ENCODE peak calls at places on chromosomes 3 and 15, in seven cellular contexts. One of them, this sample, is unnamed.

GRCh38 chr3:152499796-152500385 is 231.2 kb downstream of the MBNL1 start:
- DNase-seq in psoas muscle: no peak
- DNase-seq in mesothelial cell of epicardium: no peak
- DNase-seq in heart left ventricle: no peak
- DNase-seq in tibial nerve: no peak
- DNase-seq in cardiac muscle cell: no peak
- DNase-seq in tibial artery: no peak
- DNase-seq in this sample: no peak

GRCh38 chr3:141797167-141797773 is 34.1 kb downstream of the GRK7 start:
- DNase-seq in psoas muscle: peak; percentile 80
- DNase-seq in mesothelial cell of epicardium: no peak
- DNase-seq in heart left ventricle: peak; percentile 88
- DNase-seq in tibial nerve: no peak
- DNase-seq in cardiac muscle cell: peak; percentile 82
- DNase-seq in tibial artery: peak; percentile 31
- DNase-seq in this sample: no peak

GRCh38 chr15:67700023-67700422 is 125.3 kb upstream of the SKOR1 start:
- DNase-seq in psoas muscle: no peak
- DNase-seq in mesothelial cell of epicardium: no peak
- DNase-seq in heart left ventricle: no peak
- DNase-seq in tibial nerve: no peak
- DNase-seq in cardiac muscle cell: no peak
- DNase-seq in tibial artery: no peak
- DNase-seq in this sample: no peak

GRCh38 chr3:13480340-13481318 is 523 bp downstream of the HDAC11 start:
- DNase-seq in psoas muscle: no peak
- DNase-seq in mesothelial cell of epicardium: no peak
- DNase-seq in heart left ventricle: peak; percentile 51
- DNase-seq in tibial nerve: no peak
- DNase-seq in cardiac muscle cell: peak; percentile 28
- DNase-seq in tibial artery: no peak
- DNase-seq in this sample: no peak

GRCh38 chr3:126352476-126353454 is 4.4 kb downstream of the KLF15 start:
- DNase-seq in psoas muscle: peak; percentile 61
- DNase-seq in mesothelial cell of epicardium: no peak
- DNase-seq in heart left ventricle: peak; percentile 64
- DNase-seq in tibial nerve: peak; percentile 18
- DNase-seq in cardiac muscle cell: peak; percentile 32
- DNase-seq in tibial artery: peak; percentile 55
- DNase-seq in this sample: no peak

GRCh38 chr3:120864541-120864940 is 43.5 kb upstream of the STXBP5L start:
- DNase-seq in psoas muscle: no peak
- DNase-seq in mesothelial cell of epicardium: no peak
- DNase-seq in heart left ventricle: no peak
- DNase-seq in tibial nerve: no peak
- DNase-seq in cardiac muscle cell: no peak
- DNase-seq in tibial artery: no peak
- DNase-seq in this sample: no peak

GRCh38 chr3:12287727-12288465 is 974 bp upstream of the PPARG start:
- DNase-seq in psoas muscle: peak; percentile 60
- DNase-seq in mesothelial cell of epicardium: peak; percentile 27
- DNase-seq in heart left ventricle: peak; percentile 79
- DNase-seq in tibial nerve: no peak
- DNase-seq in cardiac muscle cell: peak; percentile 68
- DNase-seq in tibial artery: no peak
- DNase-seq in this sample: no peak

GRCh38 chr3:39639344-39640236 is 169.8 kb upstream of the MYRIP start:
- DNase-seq in psoas muscle: no peak
- DNase-seq in mesothelial cell of epicardium: no peak
- DNase-seq in heart left ventricle: no peak
- DNase-seq in tibial nerve: no peak
- DNase-seq in cardiac muscle cell: peak; percentile 94
- DNase-seq in tibial artery: peak; percentile 31
- DNase-seq in this sample: no peak

GRCh38 chr3:48594431-48595049 is 589 bp downstream of the COL7A1 start:
- DNase-seq in psoas muscle: no peak
- DNase-seq in mesothelial cell of epicardium: no peak
- DNase-seq in heart left ventricle: peak; percentile 63
- DNase-seq in tibial nerve: no peak
- DNase-seq in cardiac muscle cell: peak; percentile 9
- DNase-seq in tibial artery: no peak
- DNase-seq in this sample: no peak

GRCh38 chr3:122609798-122610559 is 32.5 kb downstream of the PARP15 start:
- DNase-seq in psoas muscle: no peak
- DNase-seq in mesothelial cell of epicardium: no peak
- DNase-seq in heart left ventricle: no peak
- DNase-seq in tibial nerve: no peak
- DNase-seq in cardiac muscle cell: peak; percentile 73
- DNase-seq in tibial artery: no peak
- DNase-seq in this sample: no peak

GRCh38 chr3:42827654-42828053 is 18.4 kb downstream of the ACKR2 start:
- DNase-seq in psoas muscle: no peak
- DNase-seq in mesothelial cell of epicardium: no peak
- DNase-seq in heart left ventricle: no peak
- DNase-seq in tibial nerve: no peak
- DNase-seq in cardiac muscle cell: no peak
- DNase-seq in tibial artery: no peak
- DNase-seq in this sample: no peak

GRCh38 chr15:35271371-35272043 is 186.4 kb upstream of the NANOGP8 start:
- DNase-seq in psoas muscle: no peak
- DNase-seq in mesothelial cell of epicardium: no peak
- DNase-seq in heart left ventricle: no peak
- DNase-seq in tibial nerve: no peak
- DNase-seq in cardiac muscle cell: no peak
- DNase-seq in tibial artery: no peak
- DNase-seq in this sample: no peak

GRCh38 chr3:32733631-32734229 is 48.7 kb downstream of the CNOT10 start:
- DNase-seq in psoas muscle: no peak
- DNase-seq in mesothelial cell of epicardium: no peak
- DNase-seq in heart left ventricle: no peak
- DNase-seq in tibial nerve: no peak
- DNase-seq in cardiac muscle cell: peak; percentile 61
- DNase-seq in tibial artery: no peak
- DNase-seq in this sample: no peak

GRCh38 chr3:183283886-183284285 is 30.8 kb downstream of the B3GNT5 start:
- DNase-seq in psoas muscle: no peak
- DNase-seq in mesothelial cell of epicardium: no peak
- DNase-seq in heart left ventricle: no peak
- DNase-seq in tibial nerve: no peak
- DNase-seq in cardiac muscle cell: no peak
- DNase-seq in tibial artery: no peak
- DNase-seq in this sample: no peak

GRCh38 chr3:110686691-110687090 is 384.9 kb upstream of the NECTIN3 start:
- DNase-seq in psoas muscle: no peak
- DNase-seq in mesothelial cell of epicardium: no peak
- DNase-seq in heart left ventricle: no peak
- DNase-seq in tibial nerve: no peak
- DNase-seq in cardiac muscle cell: peak; percentile 22
- DNase-seq in tibial artery: no peak
- DNase-seq in this sample: no peak

GRCh38 chr15:93997071-93997658 is 234.2 kb upstream of the MCTP2 start:
- DNase-seq in psoas muscle: no peak
- DNase-seq in mesothelial cell of epicardium: no peak
- DNase-seq in heart left ventricle: no peak
- DNase-seq in tibial nerve: no peak
- DNase-seq in cardiac muscle cell: peak; percentile 27
- DNase-seq in tibial artery: no peak
- DNase-seq in this sample: no peak

GRCh38 chr3:121482651-121483050 is 63.1 kb downstream of the POLQ start:
- DNase-seq in psoas muscle: no peak
- DNase-seq in mesothelial cell of epicardium: no peak
- DNase-seq in heart left ventricle: no peak
- DNase-seq in tibial nerve: no peak
- DNase-seq in cardiac muscle cell: peak; percentile 67
- DNase-seq in tibial artery: no peak
- DNase-seq in this sample: no peak

GRCh38 chr15:64213646-64214045 is 50.8 kb upstream of the PPIB start:
- DNase-seq in psoas muscle: no peak
- DNase-seq in mesothelial cell of epicardium: no peak
- DNase-seq in heart left ventricle: no peak
- DNase-seq in tibial nerve: no peak
- DNase-seq in cardiac muscle cell: no peak
- DNase-seq in tibial artery: no peak
- DNase-seq in this sample: no peak

GRCh38 chr15:64211696-64212095 is 48.9 kb upstream of the PPIB start:
- DNase-seq in psoas muscle: no peak
- DNase-seq in mesothelial cell of epicardium: no peak
- DNase-seq in heart left ventricle: no peak
- DNase-seq in tibial nerve: no peak
- DNase-seq in cardiac muscle cell: no peak
- DNase-seq in tibial artery: no peak
- DNase-seq in this sample: no peak

GRCh38 chr15:64205202-64205601 is 42.4 kb upstream of the PPIB start:
- DNase-seq in psoas muscle: no peak
- DNase-seq in mesothelial cell of epicardium: no peak
- DNase-seq in heart left ventricle: no peak
- DNase-seq in tibial nerve: no peak
- DNase-seq in cardiac muscle cell: no peak
- DNase-seq in tibial artery: no peak
- DNase-seq in this sample: no peak

GRCh38 chr15:64209680-64210334 is 47.0 kb upstream of the PPIB start:
- DNase-seq in psoas muscle: no peak
- DNase-seq in mesothelial cell of epicardium: no peak
- DNase-seq in heart left ventricle: no peak
- DNase-seq in tibial nerve: no peak
- DNase-seq in cardiac muscle cell: peak; percentile 66
- DNase-seq in tibial artery: no peak
- DNase-seq in this sample: no peak
- TF ChIP-seq CTCF in psoas muscle: peak; percentile 35
- TF ChIP-seq CTCF in mesothelial cell of epicardium: peak; percentile 61
- TF ChIP-seq CTCF in heart left ventricle: peak; percentile 52
- TF ChIP-seq CTCF in tibial nerve: peak; percentile 37
- TF ChIP-seq CTCF in cardiac muscle cell: peak; percentile 41
- TF ChIP-seq CTCF in tibial artery: peak; percentile 34
- TF ChIP-seq CTCF in this sample: peak; percentile 49

GRCh38 chr3:177887475-177887874 is 648.8 kb upstream of the KCNMB2 start:
- DNase-seq in psoas muscle: no peak
- DNase-seq in mesothelial cell of epicardium: no peak
- DNase-seq in heart left ventricle: no peak
- DNase-seq in tibial nerve: no peak
- DNase-seq in cardiac muscle cell: no peak
- DNase-seq in tibial artery: no peak
- DNase-seq in this sample: no peak

GRCh38 chr3:177894021-177894690 is 642.1 kb upstream of the KCNMB2 start:
- DNase-seq in psoas muscle: no peak
- DNase-seq in mesothelial cell of epicardium: no peak
- DNase-seq in heart left ventricle: no peak
- DNase-seq in tibial nerve: no peak
- DNase-seq in cardiac muscle cell: no peak
- DNase-seq in tibial artery: no peak
- DNase-seq in this sample: no peak

GRCh38 chr3:177898185-177898584 is 638.1 kb upstream of the KCNMB2 start:
- DNase-seq in psoas muscle: no peak
- DNase-seq in mesothelial cell of epicardium: no peak
- DNase-seq in heart left ventricle: no peak
- DNase-seq in tibial nerve: no peak
- DNase-seq in cardiac muscle cell: no peak
- DNase-seq in tibial artery: no peak
- DNase-seq in this sample: no peak

GRCh38 chr3:177889158-177889557 is 647.1 kb upstream of the KCNMB2 start:
- DNase-seq in psoas muscle: no peak
- DNase-seq in mesothelial cell of epicardium: no peak
- DNase-seq in heart left ventricle: no peak
- DNase-seq in tibial nerve: no peak
- DNase-seq in cardiac muscle cell: no peak
- DNase-seq in tibial artery: no peak
- DNase-seq in this sample: no peak

DNA sequence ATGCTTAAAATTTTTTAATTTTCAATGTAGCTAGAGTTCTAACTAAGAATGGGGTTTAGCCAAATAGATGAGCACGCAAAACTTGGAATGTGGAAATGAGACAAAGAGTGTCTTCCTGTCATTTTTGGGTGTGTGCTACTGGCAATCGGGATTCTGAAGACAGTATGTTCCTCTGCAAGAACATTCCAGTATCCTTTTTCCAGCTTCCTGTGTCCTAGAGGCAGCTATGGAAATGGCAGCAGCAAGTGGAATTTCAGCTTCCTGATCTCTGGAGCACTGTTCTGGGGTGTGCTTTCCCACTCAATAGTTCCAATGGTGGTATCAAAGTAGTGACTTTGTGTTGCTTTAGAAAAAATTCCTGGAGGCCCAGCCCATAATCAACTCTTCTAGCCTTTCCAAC is 642.9 kb upstream of the KCNMB2 start:
- DNase-seq in psoas muscle: no peak
- DNase-seq in mesothelial cell of epicardium: no peak
- DNase-seq in heart left ventricle: no peak
- DNase-seq in tibial nerve: no peak
- DNase-seq in cardiac muscle cell: no peak
- DNase-seq in tibial artery: no peak
- DNase-seq in this sample: no peak
- TF ChIP-seq CTCF in psoas muscle: no peak
- TF ChIP-seq CTCF in mesothelial cell of epicardium: no peak
- TF ChIP-seq CTCF in heart left ventricle: no peak
- TF ChIP-seq CTCF in tibial nerve: peak; percentile 30
- TF ChIP-seq CTCF in cardiac muscle cell: no peak
- TF ChIP-seq CTCF in tibial artery: no peak
- TF ChIP-seq CTCF in this sample: no peak

GRCh38 chr15:75538376-75538775 is 40.7 kb downstream of the PTPN9 start:
- DNase-seq in psoas muscle: no peak
- DNase-seq in mesothelial cell of epicardium: no peak
- DNase-seq in heart left ventricle: no peak
- DNase-seq in tibial nerve: no peak
- DNase-seq in cardiac muscle cell: no peak
- DNase-seq in tibial artery: no peak
- DNase-seq in this sample: no peak

GRCh38 chr15:75530169-75530568 is 48.9 kb downstream of the PTPN9 start:
- DNase-seq in psoas muscle: no peak
- DNase-seq in mesothelial cell of epicardium: no peak
- DNase-seq in heart left ventricle: no peak
- DNase-seq in tibial nerve: no peak
- DNase-seq in cardiac muscle cell: no peak
- DNase-seq in tibial artery: no peak
- DNase-seq in this sample: no peak

GRCh38 chr15:75531041-75531450 is 48.1 kb downstream of the PTPN9 start:
- DNase-seq in psoas muscle: peak; percentile 86
- DNase-seq in mesothelial cell of epicardium: no peak
- DNase-seq in heart left ventricle: peak; percentile 68
- DNase-seq in tibial nerve: peak; percentile 53
- DNase-seq in cardiac muscle cell: peak; percentile 63
- DNase-seq in tibial artery: peak; percentile 63
- DNase-seq in this sample: no peak

GRCh38 chr15:75533945-75534344 is 45.2 kb downstream of the PTPN9 start:
- DNase-seq in psoas muscle: no peak
- DNase-seq in mesothelial cell of epicardium: no peak
- DNase-seq in heart left ventricle: no peak
- DNase-seq in tibial nerve: no peak
- DNase-seq in cardiac muscle cell: no peak
- DNase-seq in tibial artery: no peak
- DNase-seq in this sample: no peak

GRCh38 chr15:75532413-75533250 is 46.5 kb downstream of the PTPN9 start:
- DNase-seq in psoas muscle: peak; percentile 76
- DNase-seq in mesothelial cell of epicardium: no peak
- DNase-seq in heart left ventricle: peak; percentile 63
- DNase-seq in tibial nerve: peak; percentile 44
- DNase-seq in cardiac muscle cell: peak; percentile 80
- DNase-seq in tibial artery: peak; percentile 70
- DNase-seq in this sample: no peak
- TF ChIP-seq CTCF in psoas muscle: peak; percentile 45
- TF ChIP-seq CTCF in mesothelial cell of epicardium: peak; percentile 25
- TF ChIP-seq CTCF in heart left ventricle: peak; percentile 54
- TF ChIP-seq CTCF in tibial nerve: peak; percentile 52
- TF ChIP-seq CTCF in cardiac muscle cell: peak; percentile 47
- TF ChIP-seq CTCF in tibial artery: peak; percentile 46
- TF ChIP-seq CTCF in this sample: peak; percentile 26

GRCh38 chr3:116848402-116848801 is 138.8 kb downstream of the TUSC7 start:
- DNase-seq in psoas muscle: no peak
- DNase-seq in mesothelial cell of epicardium: no peak
- DNase-seq in heart left ventricle: no peak
- DNase-seq in tibial nerve: no peak
- DNase-seq in cardiac muscle cell: no peak
- DNase-seq in tibial artery: no peak
- DNase-seq in this sample: no peak
- TF ChIP-seq CTCF in psoas muscle: no peak
- TF ChIP-seq CTCF in mesothelial cell of epicardium: no peak
- TF ChIP-seq CTCF in heart left ventricle: no peak
- TF ChIP-seq CTCF in tibial nerve: no peak
- TF ChIP-seq CTCF in cardiac muscle cell: no peak
- TF ChIP-seq CTCF in tibial artery: no peak
- TF ChIP-seq CTCF in this sample: no peak